ENCODE peak calls at places on chromosomes 16 and 17, in six cellular contexts. I, C, N, T, K and P are unnamed samples.

GRCh38 chr17:27862848-27863247 is 30.3 kb downstream of the LYRM9 start:
- DNase-seq in I (no peak), C (no peak), N (no peak), T (no peak), K (no peak), P (no peak)

GRCh38 chr16:58035356-58036170 is 10.0 kb downstream of the MMP15 start:
- DNase-seq in I (no peak), C (peak), N (no peak), T (no peak), K (peak), P (no peak)

GRCh38 chr17:78838574-78839005 is 2.0 kb downstream of the USP36 start:
- DNase-seq in I (no peak), C (no peak), N (no peak), T (no peak), K (peak), P (no peak)

GRCh38 chr17:2943971-2944370 is 119.4 kb downstream of the OR1D5 start:
- DNase-seq in I (no peak), C (no peak), N (no peak), T (no peak), K (no peak), P (peak)

GRCh38 chr17:81228420-81228819 is 5.7 kb upstream of the CEP131 start:
- DNase-seq in I (no peak), C (no peak), N (no peak), T (no peak), K (no peak), P (no peak)

GRCh38 chr16:88634141-88634993 is 4.0 kb upstream of the IL17C start:
- DNase-seq in I (peak), C (peak), N (no peak), T (peak), K (peak), P (peak)

GRCh38 chr17:73566905-73567782 is 77.1 kb downstream of the SDK2 start:
- DNase-seq in I (no peak), C (no peak), N (no peak), T (no peak), K (no peak), P (no peak)

GRCh38 chr17:16181581-16181980 is 33.8 kb downstream of the NCOR1 start:
- DNase-seq in I (no peak), C (no peak), N (no peak), T (no peak), K (no peak), P (no peak)

GRCh38 chr16:89287777-89288576 is 70.5 kb downstream of the ZNF778 start:
- DNase-seq in I (no peak), C (no peak), N (no peak), T (no peak), K (no peak), P (no peak)

GRCh38 chr16:2213817-2214720 is 571 bp downstream of the PGP start:
- DNase-seq in I (no peak), C (no peak), N (no peak), T (no peak), K (no peak), P (no peak)

GRCh38 chr17:75637143-75637538 is 3.9 kb downstream of the SMIM5 start:
- DNase-seq in I (no peak), C (no peak), N (no peak), T (no peak), K (peak), P (no peak)

GRCh38 chr17:57255182-57255775 is 1.0 kb upstream of the MSI2 start:
- DNase-seq in I (no peak), C (no peak), N (no peak), T (no peak), K (no peak), P (no peak)